ENCODE peak calls at places on chromosomes 2 and 18, in seven cellular contexts. One of them, this sample, is unnamed.

GRCh38 chr2:204218040-204218439 is 281.5 kb downstream of the ICOS start:
- DNase-seq in PC-3: no peak
- DNase-seq in OCI-LY7: no peak
- DNase-seq in GM23248: no peak
- DNase-seq in HCT116: no peak
- DNase-seq in SK-N-SH: no peak
- DNase-seq in MM.1S: no peak
- DNase-seq in this sample: no peak

GRCh38 chr18:48933578-48934399 is 17.0 kb downstream of the SMAD7 start:
- DNase-seq in HCT116: no peak
- DNase-seq in SK-N-SH: no peak
- DNase-seq in OCI-LY7: no peak
- DNase-seq in GM23248: peak; percentile 41
- DNase-seq in PC-3: no peak
- DNase-seq in MM.1S: peak; percentile 59
- DNase-seq in this sample: no peak

GRCh38 chr2:28643911-28644334 is 107.7 kb upstream of the PPP1CB start:
- DNase-seq in GM23248: peak; percentile 91
- DNase-seq in SK-N-SH: peak; percentile 43
- DNase-seq in MM.1S: no peak
- DNase-seq in HCT116: no peak
- DNase-seq in PC-3: peak; percentile 96
- DNase-seq in OCI-LY7: no peak
- DNase-seq in this sample: peak; percentile 65

GRCh38 chr2:162734866-162735265 is 103.7 kb downstream of the KCNH7 start:
- DNase-seq in GM23248: no peak
- DNase-seq in MM.1S: peak; percentile 58
- DNase-seq in OCI-LY7: no peak
- DNase-seq in SK-N-SH: no peak
- DNase-seq in PC-3: no peak
- DNase-seq in HCT116: no peak
- DNase-seq in this sample: no peak

GRCh38 chr18:25310045-25310444 is 41.9 kb downstream of the ZNF521 start:
- DNase-seq in GM23248: peak; percentile 69
- DNase-seq in PC-3: peak; percentile 55
- DNase-seq in MM.1S: peak; percentile 28
- DNase-seq in OCI-LY7: peak; percentile 38
- DNase-seq in HCT116: peak; percentile 7
- DNase-seq in SK-N-SH: no peak
- DNase-seq in this sample: no peak

GRCh38 chr2:209383212-209383611 is 40.6 kb upstream of the MAP2 start:
- DNase-seq in HCT116: peak; percentile 79
- DNase-seq in GM23248: peak; percentile 83
- DNase-seq in PC-3: peak; percentile 90
- DNase-seq in SK-N-SH: no peak
- DNase-seq in OCI-LY7: no peak
- DNase-seq in MM.1S: peak; percentile 39
- DNase-seq in this sample: peak; percentile 44

GRCh38 chr18:64037812-64038414 is 68.0 kb downstream of the SERPINB8 start:
- DNase-seq in HCT116: peak; percentile 36
- DNase-seq in MM.1S: peak; percentile 58
- DNase-seq in OCI-LY7: peak; percentile 35
- DNase-seq in SK-N-SH: peak; percentile 70
- DNase-seq in GM23248: peak; percentile 15
- DNase-seq in PC-3: peak; percentile 74
- DNase-seq in this sample: peak; percentile 46

GRCh38 chr2:181203412-181203811 is 223.0 kb downstream of the UBE2E3 start:
- DNase-seq in GM23248: peak; percentile 85
- DNase-seq in SK-N-SH: no peak
- DNase-seq in OCI-LY7: no peak
- DNase-seq in PC-3: peak; percentile 97
- DNase-seq in HCT116: peak; percentile 79
- DNase-seq in MM.1S: no peak
- DNase-seq in this sample: peak; percentile 35

GRCh38 chr2:1997976-1998375 is 253.7 kb upstream of the PXDN start:
- DNase-seq in OCI-LY7: no peak
- DNase-seq in GM23248: no peak
- DNase-seq in MM.1S: no peak
- DNase-seq in SK-N-SH: no peak
- DNase-seq in PC-3: no peak
- DNase-seq in HCT116: no peak
- DNase-seq in this sample: no peak

GRCh38 chr2:96727431-96727830 is 12.4 kb downstream of the LMAN2L start:
- DNase-seq in MM.1S: no peak
- DNase-seq in GM23248: peak; percentile 18
- DNase-seq in HCT116: no peak
- DNase-seq in PC-3: no peak
- DNase-seq in SK-N-SH: no peak
- DNase-seq in OCI-LY7: no peak
- DNase-seq in this sample: no peak

GRCh38 chr2:65479528-65479927 is 47.1 kb upstream of the SPRED2 start:
- DNase-seq in OCI-LY7: no peak
- DNase-seq in GM23248: no peak
- DNase-seq in HCT116: no peak
- DNase-seq in MM.1S: no peak
- DNase-seq in PC-3: no peak
- DNase-seq in SK-N-SH: no peak
- DNase-seq in this sample: no peak

GRCh38 chr18:28960146-28960545 is 783.2 kb upstream of the CDH2 start:
- DNase-seq in SK-N-SH: no peak
- DNase-seq in MM.1S: no peak
- DNase-seq in HCT116: no peak
- DNase-seq in PC-3: peak; percentile 59
- DNase-seq in GM23248: peak; percentile 29
- DNase-seq in OCI-LY7: no peak
- DNase-seq in this sample: no peak

GRCh38 chr18:69787825-69788547 is 159.7 kb downstream of the CD226 start:
- DNase-seq in MM.1S: no peak
- DNase-seq in SK-N-SH: no peak
- DNase-seq in HCT116: peak; percentile 37
- DNase-seq in GM23248: peak; percentile 68
- DNase-seq in OCI-LY7: no peak
- DNase-seq in PC-3: peak; percentile 75
- DNase-seq in this sample: no peak

GRCh38 chr2:112004246-112004645 is 50.8 kb upstream of the TMEM87B start:
- DNase-seq in GM23248: no peak
- DNase-seq in PC-3: no peak
- DNase-seq in HCT116: no peak
- DNase-seq in SK-N-SH: no peak
- DNase-seq in MM.1S: no peak
- DNase-seq in OCI-LY7: peak; percentile 52
- DNase-seq in this sample: no peak

GRCh38 chr18:46531472-46531871 is 125.5 kb downstream of the LOXHD1 start:
- DNase-seq in MM.1S: no peak
- DNase-seq in SK-N-SH: no peak
- DNase-seq in HCT116: no peak
- DNase-seq in PC-3: no peak
- DNase-seq in OCI-LY7: no peak
- DNase-seq in GM23248: no peak
- DNase-seq in this sample: no peak

GRCh38 chr2:237097911-237098702 is 12.4 kb downstream of the COPS8 start:
- DNase-seq in MM.1S: no peak
- DNase-seq in PC-3: peak; percentile 95
- DNase-seq in HCT116: no peak
- DNase-seq in GM23248: peak; percentile 97
- DNase-seq in SK-N-SH: no peak
- DNase-seq in OCI-LY7: no peak
- DNase-seq in this sample: peak; percentile 39

GRCh38 chr2:239234151-239234825 is 166.5 kb downstream of the HDAC4 start:
- DNase-seq in PC-3: no peak
- DNase-seq in MM.1S: peak; percentile 60
- DNase-seq in GM23248: no peak
- DNase-seq in OCI-LY7: no peak
- DNase-seq in HCT116: no peak
- DNase-seq in SK-N-SH: no peak
- DNase-seq in this sample: no peak

GRCh38 chr2:240813231-240813921 is 6.6 kb downstream of the KIF1A start:
- DNase-seq in PC-3: no peak
- DNase-seq in SK-N-SH: no peak
- DNase-seq in OCI-LY7: no peak
- DNase-seq in MM.1S: no peak
- DNase-seq in HCT116: no peak
- DNase-seq in GM23248: no peak
- DNase-seq in this sample: no peak

GRCh38 chr18:650428-650858 is 7.0 kb upstream of the TYMS start:
- DNase-seq in SK-N-SH: no peak
- DNase-seq in PC-3: no peak
- DNase-seq in OCI-LY7: peak; percentile 63
- DNase-seq in MM.1S: peak; percentile 87
- DNase-seq in HCT116: no peak
- DNase-seq in GM23248: no peak
- DNase-seq in this sample: no peak

GRCh38 chr2:71619230-71619741 is 165.9 kb downstream of the DYSF start:
- DNase-seq in OCI-LY7: no peak
- DNase-seq in SK-N-SH: no peak
- DNase-seq in HCT116: no peak
- DNase-seq in MM.1S: no peak
- DNase-seq in GM23248: no peak
- DNase-seq in PC-3: no peak
- DNase-seq in this sample: no peak

GRCh38 chr2:1132328-1132964 is 181.8 kb downstream of the SNTG2 start:
- DNase-seq in GM23248: no peak
- DNase-seq in PC-3: no peak
- DNase-seq in HCT116: no peak
- DNase-seq in MM.1S: no peak
- DNase-seq in OCI-LY7: no peak
- DNase-seq in SK-N-SH: no peak
- DNase-seq in this sample: no peak

GRCh38 chr2:6929196-6929874 is 12.1 kb downstream of the RNF144A start:
- DNase-seq in PC-3: peak; percentile 18
- DNase-seq in MM.1S: no peak
- DNase-seq in SK-N-SH: no peak
- DNase-seq in HCT116: no peak
- DNase-seq in GM23248: peak; percentile 17
- DNase-seq in OCI-LY7: no peak
- DNase-seq in this sample: no peak

DNA sequence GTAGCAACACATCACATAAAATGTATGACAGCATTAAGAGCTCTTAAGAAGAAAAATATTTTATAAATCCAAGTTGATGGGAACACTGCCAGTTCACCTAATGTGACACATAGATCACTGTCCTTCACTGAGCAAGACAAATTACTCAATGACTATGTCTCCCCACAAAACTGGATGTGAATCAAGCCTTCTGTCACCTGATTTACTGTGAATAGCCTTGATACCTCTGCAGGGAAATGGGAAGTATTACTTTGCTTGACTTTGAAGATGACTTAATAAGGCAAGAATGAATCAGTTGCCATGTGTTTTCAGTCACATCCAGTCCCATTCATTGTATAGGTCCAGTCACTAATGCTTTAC is 94.6 kb downstream of the NYAP2 start:
- DNase-seq in GM23248: no peak
- DNase-seq in OCI-LY7: no peak
- DNase-seq in SK-N-SH: no peak
- DNase-seq in PC-3: peak; percentile 48
- DNase-seq in MM.1S: no peak
- DNase-seq in HCT116: no peak
- DNase-seq in this sample: no peak
- TF ChIP-seq EZH2phosphoT487 in GM23248: no peak
- TF ChIP-seq EZH2phosphoT487 in OCI-LY7: no peak
- TF ChIP-seq EZH2phosphoT487 in SK-N-SH: no peak
- TF ChIP-seq EZH2phosphoT487 in PC-3: no peak
- TF ChIP-seq EZH2phosphoT487 in MM.1S: no peak
- TF ChIP-seq EZH2phosphoT487 in HCT116: no peak
- TF ChIP-seq EZH2phosphoT487 in this sample: no peak

GRCh38 chr18:65124633-65125032 is 626.2 kb upstream of the CDH7 start:
- DNase-seq in HCT116: no peak
- DNase-seq in SK-N-SH: no peak
- DNase-seq in OCI-LY7: no peak
- DNase-seq in PC-3: no peak
- DNase-seq in GM23248: no peak
- DNase-seq in MM.1S: peak; percentile 17
- DNase-seq in this sample: no peak
- H3K4me3 ChIP-seq in HCT116: no peak overlapping the region
- H3K4me3 ChIP-seq in SK-N-SH: no peak overlapping the region
- H3K4me3 ChIP-seq in OCI-LY7: no peak overlapping the region
- H3K4me3 ChIP-seq in PC-3: peak overlapping the region; percentile 9
- H3K4me3 ChIP-seq in GM23248: no peak overlapping the region
- H3K4me3 ChIP-seq in MM.1S: no peak overlapping the region
- H3K4me3 ChIP-seq in this sample: no peak overlapping the region

DNA sequence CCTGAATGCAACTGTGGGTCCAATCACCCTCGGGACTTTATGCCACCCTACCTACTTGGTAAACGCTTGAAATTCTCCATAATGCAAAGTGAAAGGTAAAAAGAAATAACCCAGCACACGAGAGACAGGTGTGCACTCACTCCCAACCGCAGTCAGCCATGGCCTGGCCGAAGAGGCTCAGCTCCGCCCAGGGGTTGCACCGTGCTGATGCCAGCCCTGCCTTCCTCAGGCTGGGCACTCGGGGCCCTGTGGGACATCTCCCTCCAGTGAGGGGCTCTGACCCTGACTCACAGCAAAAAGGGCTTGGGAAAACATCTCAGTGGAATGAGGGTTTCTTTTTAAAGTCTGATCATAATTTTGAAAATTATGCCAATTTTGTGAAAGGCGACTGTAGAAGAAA is 13.3 kb downstream of the SLC66A2 start:
- DNase-seq in OCI-LY7: no peak
- DNase-seq in GM23248: no peak
- DNase-seq in PC-3: no peak
- DNase-seq in SK-N-SH: no peak
- DNase-seq in HCT116: no peak
- DNase-seq in MM.1S: no peak
- DNase-seq in this sample: no peak
- TF ChIP-seq EZH2phosphoT487 in OCI-LY7: no peak
- TF ChIP-seq EZH2phosphoT487 in GM23248: no peak
- TF ChIP-seq EZH2phosphoT487 in PC-3: no peak
- TF ChIP-seq EZH2phosphoT487 in SK-N-SH: no peak
- TF ChIP-seq EZH2phosphoT487 in HCT116: no peak
- TF ChIP-seq EZH2phosphoT487 in MM.1S: no peak
- TF ChIP-seq EZH2phosphoT487 in this sample: no peak

DNA sequence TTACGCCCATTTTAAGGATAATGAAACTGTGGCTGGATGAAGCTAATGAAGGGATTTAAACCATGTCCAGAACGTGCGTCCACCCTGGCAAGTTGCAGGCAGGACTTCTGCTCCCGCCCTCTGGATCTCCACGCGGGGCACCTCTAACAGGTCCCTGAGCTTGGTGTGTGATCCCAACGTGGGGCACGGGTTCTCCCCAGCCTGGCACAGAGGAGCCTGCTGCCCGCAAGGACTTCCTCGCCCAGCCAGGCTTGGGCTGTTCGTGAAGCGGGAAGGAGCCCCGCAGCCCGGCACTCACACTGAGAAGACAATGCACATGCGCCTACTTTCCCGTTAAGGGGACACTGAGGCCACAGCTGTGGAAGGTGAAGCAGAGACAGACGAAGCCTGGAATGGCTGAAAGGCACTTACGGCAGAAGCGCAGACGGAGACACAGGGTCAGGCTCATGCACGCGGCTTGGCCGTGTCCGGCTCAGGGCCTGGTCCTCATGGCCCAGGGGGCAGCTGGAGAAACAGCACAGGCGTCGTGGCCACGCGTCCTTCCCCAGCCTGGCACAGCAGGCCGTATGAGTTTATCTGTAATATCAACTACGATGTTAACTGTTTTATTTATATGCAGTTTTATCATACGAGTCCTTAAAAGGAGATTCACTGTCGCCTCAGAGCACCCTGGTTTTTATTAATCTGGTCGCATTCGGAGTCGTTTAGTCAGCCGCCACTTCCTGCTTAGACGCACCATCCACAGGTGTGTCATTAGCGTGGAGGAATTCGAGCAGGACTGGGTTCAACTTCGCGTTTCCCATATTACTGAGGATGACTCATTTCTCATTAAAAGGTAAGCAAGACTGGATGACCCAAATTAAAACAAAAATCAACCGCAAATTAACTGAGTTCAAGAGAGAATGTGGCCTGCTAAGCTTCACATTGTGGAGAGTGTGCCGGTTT is 835.9 kb downstream of the GALR1 start:
- DNase-seq in GM23248: no peak
- DNase-seq in SK-N-SH: no peak
- DNase-seq in MM.1S: no peak
- DNase-seq in OCI-LY7: no peak
- DNase-seq in PC-3: no peak
- DNase-seq in HCT116: no peak
- DNase-seq in this sample: no peak
- H3K4me3 ChIP-seq in GM23248: no peak overlapping the region
- H3K4me3 ChIP-seq in SK-N-SH: no peak overlapping the region
- H3K4me3 ChIP-seq in MM.1S: no peak overlapping the region
- H3K4me3 ChIP-seq in OCI-LY7: no peak overlapping the region
- H3K4me3 ChIP-seq in PC-3: no peak overlapping the region
- H3K4me3 ChIP-seq in HCT116: no peak overlapping the region
- H3K4me3 ChIP-seq in this sample: no peak overlapping the region